ENCODE peak calls at places on chromosome 5, in six cellular contexts. E is right cardiac atrium, T is H1, W is H7, V is mesendoderm, S is transverse colon. L is an unnamed sample.

GRCh38 chr5:17951392-17952169 is 317.3 kb downstream of the TAF11L14 start:
- DNase-seq in W (peak; percentile 4), S (no peak), E (no peak), T (peak; percentile 36), V (peak; percentile 93), L (peak; percentile 94)

GRCh38 chr5:78638423-78638822 is 10.1 kb downstream of the LHFPL2 start:
- DNase-seq in V (peak; percentile 70), T (no peak), S (peak; percentile 52), E (peak; percentile 81), W (no peak), L (no peak)

GRCh38 chr5:136060963-136061362 is 32.2 kb downstream of the TGFBI start:
- DNase-seq in V (no peak), T (no peak), S (no peak), E (no peak), W (no peak), L (no peak)

GRCh38 chr5:11150976-11151375 is 389.9 kb upstream of the DAP start:
- DNase-seq in V (no peak), T (no peak), E (no peak), S (no peak), W (no peak), L (no peak)

GRCh38 chr5:169911448-169912212 is 68.7 kb downstream of the INSYN2B start:
- DNase-seq in V (peak; percentile 21), E (no peak), W (no peak), S (no peak), T (no peak), L (no peak)

GRCh38 chr5:63564789-63565188 is 397.5 kb downstream of the HTR1A start:
- DNase-seq in S (no peak), T (no peak), E (no peak), V (no peak), W (no peak), L (no peak)

GRCh38 chr5:38888023-38888422 is 42.2 kb downstream of the OSMR start:
- DNase-seq in V (peak; percentile 65), S (no peak), T (peak; percentile 41), E (no peak), W (peak; percentile 24), L (peak; percentile 71)

GRCh38 chr5:178199581-178200434 is 4.5 kb upstream of the HNRNPAB start:
- DNase-seq in T (no peak), W (no peak), V (no peak), S (no peak), E (no peak), L (no peak)

GRCh38 chr5:51651889-51652288 is 268.6 kb downstream of the ISL1 start:
- DNase-seq in T (no peak), W (no peak), S (no peak), E (no peak), V (no peak), L (no peak)

GRCh38 chr5:111248571-111248970 is 24.4 kb downstream of the CAMK4 start:
- DNase-seq in T (no peak), W (no peak), V (no peak), S (no peak), E (no peak), L (no peak)

GRCh38 chr5:5139358-5140050 is 626 bp upstream of the ADAMTS16 start:
- DNase-seq in E (no peak), S (no peak), T (no peak), V (no peak), W (no peak), L (no peak)

GRCh38 chr5:5140051-5141010 is at the start of gene ADAMTS16:
- DNase-seq in T (no peak), W (peak; percentile 89), V (peak; percentile 33), E (no peak), S (no peak), L (peak; percentile 85)

GRCh38 chr5:5141011-5141599 is 975 bp downstream of the ADAMTS16 start:
- DNase-seq in E (no peak), S (no peak), T (no peak), W (no peak), V (no peak), L (no peak)

GRCh38 chr5:5144441-5144840 is 4.3 kb downstream of the ADAMTS16 start:
- DNase-seq in V (no peak), S (no peak), W (no peak), T (no peak), E (no peak), L (no peak)

GRCh38 chr5:5141625-5142527 is 1.7 kb downstream of the ADAMTS16 start:
- DNase-seq in V (peak; percentile 69), S (peak; percentile 32), T (no peak), E (no peak), W (no peak), L (peak; percentile 71)
- H3K4me3 ChIP-seq in V (no peak overlapping the region), S (no peak overlapping the region), T (no peak overlapping the region), E (no peak overlapping the region), W (no peak overlapping the region), L (no peak overlapping the region)

GRCh38 chr5:73418244-73418691 is 30.3 kb downstream of the FOXD1 start:
- DNase-seq in S (no peak), E (no peak), W (no peak), V (no peak), T (no peak), L (peak; percentile 44)

GRCh38 chr5:73415617-73416016 is 33.0 kb downstream of the FOXD1 start:
- DNase-seq in S (no peak), T (no peak), V (no peak), W (no peak), E (no peak), L (no peak)

GRCh38 chr5:73417307-73418035 is 31.1 kb downstream of the FOXD1 start:
- DNase-seq in V (no peak), T (no peak), W (no peak), E (no peak), S (no peak), L (no peak)

GRCh38 chr5:73422164-73422563 is 26.4 kb downstream of the FOXD1 start:
- DNase-seq in S (no peak), E (no peak), T (no peak), W (peak; percentile 48), V (peak; percentile 59), L (peak; percentile 50)

GRCh38 chr5:73419414-73420390 is 28.9 kb downstream of the FOXD1 start:
- DNase-seq in S (no peak), T (no peak), V (peak; percentile 70), E (no peak), W (peak; percentile 84), L (peak; percentile 84)
- H3K4me3 ChIP-seq in S (no peak overlapping the region), T (peak overlapping the region; percentile 56), V (peak overlapping the region; percentile 32), E (peak overlapping the region; percentile 36), W (peak overlapping the region; percentile 35), L (no peak overlapping the region)

GRCh38 chr5:95281211-95281610 is 3.7 kb downstream of the MCTP1 start:
- DNase-seq in W (peak; percentile 79), E (no peak), T (no peak), V (peak; percentile 95), S (no peak), L (peak; percentile 82)

GRCh38 chr5:95284512-95285405 is at the start of gene MCTP1:
- DNase-seq in W (peak; percentile 77), E (peak; percentile 53), S (no peak), V (peak; percentile 53), T (no peak), L (peak; percentile 86)

GRCh38 chr5:95283022-95283615 is 1.8 kb downstream of the MCTP1 start:
- DNase-seq in T (no peak), E (no peak), S (no peak), W (peak; percentile 46), V (peak; percentile 21), L (peak; percentile 61)

GRCh38 chr5:95283761-95284511 is 958 bp downstream of the MCTP1 start:
- DNase-seq in V (peak; percentile 59), T (no peak), E (peak; percentile 67), W (peak; percentile 78), S (peak; percentile 14), L (peak; percentile 88)

DNA sequence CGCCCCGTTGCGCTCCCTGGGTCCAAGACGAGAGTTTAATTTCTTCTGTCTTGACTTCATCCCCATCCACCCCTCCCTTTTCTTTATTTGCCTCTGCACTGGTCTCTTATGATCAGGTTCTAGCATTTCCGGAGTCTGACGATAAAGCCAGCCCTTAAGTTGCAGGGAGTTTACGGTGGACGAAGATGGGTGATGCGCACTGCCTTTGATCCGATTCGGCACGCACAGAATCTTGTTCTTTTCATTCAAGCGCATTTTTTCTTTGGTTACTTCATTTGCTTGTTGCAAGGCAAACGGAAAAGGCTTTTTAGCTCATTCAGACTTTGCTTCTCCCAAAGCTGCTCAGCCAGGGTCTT is 490 bp upstream of the MCTP1 start:
- DNase-seq in W (no peak), V (peak; percentile 31), S (no peak), E (no peak), T (no peak), L (no peak)
- H3K4me3 ChIP-seq in W (peak overlapping the region; percentile 70), V (no peak overlapping the region), S (peak overlapping the region; percentile 37), E (peak overlapping the region; percentile 61), T (peak overlapping the region; percentile 63), L (peak overlapping the region; percentile 68)

GRCh38 chr5:68375540-68375939 is 160.0 kb downstream of the PIK3R1 start:
- DNase-seq in W (no peak), T (no peak), V (no peak), S (no peak), E (no peak), L (no peak)
- H3K4me3 ChIP-seq in W (no peak overlapping the region), T (no peak overlapping the region), V (no peak overlapping the region), S (no peak overlapping the region), E (no peak overlapping the region), L (no peak overlapping the region)

DNA sequence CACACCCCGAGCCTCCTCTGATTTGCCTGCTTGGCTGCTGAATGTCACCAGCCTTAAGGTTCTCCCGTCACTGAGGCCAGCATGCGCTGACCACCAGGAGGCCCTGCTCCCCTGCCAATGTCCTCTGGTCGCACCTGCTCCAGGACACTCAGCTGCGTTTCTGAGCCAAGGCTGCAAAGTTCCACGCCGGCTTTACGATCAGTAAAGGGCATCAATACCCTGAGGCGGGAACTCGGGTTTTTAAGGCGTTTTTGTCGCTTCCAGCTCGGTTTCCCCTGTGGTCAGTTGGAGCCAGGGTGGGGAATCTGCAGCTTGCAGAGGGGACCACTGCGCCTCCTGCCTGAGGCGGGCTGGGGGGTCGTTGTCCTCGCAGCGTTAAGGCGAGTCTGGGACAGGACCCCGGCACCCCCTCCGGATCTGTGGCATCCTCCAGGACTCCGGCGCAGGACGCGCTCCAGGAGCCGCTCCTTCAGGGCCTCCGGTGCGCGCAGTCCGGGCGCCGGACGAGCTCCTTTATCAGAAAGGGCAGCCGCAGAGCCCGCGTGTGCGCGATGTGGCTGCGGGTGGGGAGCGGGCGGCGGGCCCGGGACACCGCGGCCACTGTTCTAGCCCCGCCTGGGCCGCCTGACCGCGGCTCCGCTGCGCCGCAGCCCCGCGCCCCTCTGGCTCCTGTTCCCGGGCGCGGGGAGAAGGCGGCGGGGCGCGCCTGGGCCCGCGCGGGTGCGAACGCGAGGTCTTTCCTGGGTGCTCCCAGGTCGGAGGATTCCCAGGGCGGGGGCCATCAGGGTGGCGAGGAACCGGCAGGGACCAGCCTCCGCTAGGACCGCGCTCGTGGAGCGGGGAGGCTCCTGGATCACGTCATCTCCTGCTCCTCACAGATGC is 24.2 kb upstream of the FLT4 start:
- DNase-seq in T (no peak), S (no peak), E (no peak), W (peak; percentile 82), V (peak; percentile 44), L (peak; percentile 74)
- H3K4me3 ChIP-seq in T (peak overlapping the region; percentile 38), S (no peak overlapping the region), E (no peak overlapping the region), W (peak overlapping the region; percentile 37), V (no peak overlapping the region), L (peak overlapping the region; percentile 62)

GRCh38 chr5:150129813-150130492 is 25.7 kb downstream of the PDGFRB start:
- DNase-seq in T (no peak), W (peak; percentile 93), V (peak; percentile 85), S (peak; percentile 79), E (peak; percentile 90), L (peak; percentile 93)
- H3K4me3 ChIP-seq in T (no peak overlapping the region), W (no peak overlapping the region), V (no peak overlapping the region), S (no peak overlapping the region), E (no peak overlapping the region), L (no peak overlapping the region)

L was measured in endodermal cell.